ENCODE peak calls at places on chromosome 1, in six cellular contexts. One of them, this sample, is unnamed.

GRCh38 chr1:62682531-62682930 is 5.7 kb downstream of the DOCK7 start:
- DNase-seq in AG10803: peak; percentile 45
- DNase-seq in ELR: peak; percentile 56
- DNase-seq in ovary: no peak
- DNase-seq in activated effector memory CD4-positive, alpha-beta T cell treated with Interleukin-2 at 50 U/mL for 16 hours: no peak
- DNase-seq in astrocyte of the hippocampus: peak; percentile 46
- DNase-seq in this sample: no peak

GRCh38 chr1:223394242-223394641 is 1.0 kb downstream of the CCDC185 start:
- DNase-seq in activated effector memory CD4-positive, alpha-beta T cell treated with Interleukin-2 at 50 U/mL for 16 hours: no peak
- DNase-seq in ovary: no peak
- DNase-seq in AG10803: no peak
- DNase-seq in ELR: no peak
- DNase-seq in astrocyte of the hippocampus: no peak
- DNase-seq in this sample: no peak

GRCh38 chr1:234647758-234648157 is 37.8 kb upstream of the IRF2BP2 start:
- DNase-seq in ELR: peak; percentile 13
- DNase-seq in astrocyte of the hippocampus: peak; percentile 13
- DNase-seq in ovary: no peak
- DNase-seq in activated effector memory CD4-positive, alpha-beta T cell treated with Interleukin-2 at 50 U/mL for 16 hours: no peak
- DNase-seq in AG10803: no peak
- DNase-seq in this sample: no peak

GRCh38 chr1:219505886-219506285 is 107.0 kb downstream of the ZC3H11B start:
- DNase-seq in astrocyte of the hippocampus: peak; percentile 51
- DNase-seq in ELR: peak; percentile 36
- DNase-seq in ovary: no peak
- DNase-seq in AG10803: no peak
- DNase-seq in activated effector memory CD4-positive, alpha-beta T cell treated with Interleukin-2 at 50 U/mL for 16 hours: no peak
- DNase-seq in this sample: no peak

GRCh38 chr1:62420214-62420613 is 16.6 kb upstream of the USP1 start:
- DNase-seq in ELR: no peak
- DNase-seq in AG10803: no peak
- DNase-seq in astrocyte of the hippocampus: no peak
- DNase-seq in activated effector memory CD4-positive, alpha-beta T cell treated with Interleukin-2 at 50 U/mL for 16 hours: no peak
- DNase-seq in ovary: no peak
- DNase-seq in this sample: no peak

GRCh38 chr1:68276448-68276847 is 44.1 kb upstream of the WLS start:
- DNase-seq in ovary: no peak
- DNase-seq in AG10803: no peak
- DNase-seq in astrocyte of the hippocampus: no peak
- DNase-seq in ELR: no peak
- DNase-seq in activated effector memory CD4-positive, alpha-beta T cell treated with Interleukin-2 at 50 U/mL for 16 hours: no peak
- DNase-seq in this sample: no peak

GRCh38 chr1:119549719-119550141 is 42.7 kb downstream of the HSD3B1 start:
- DNase-seq in astrocyte of the hippocampus: peak; percentile 74
- DNase-seq in AG10803: peak; percentile 59
- DNase-seq in activated effector memory CD4-positive, alpha-beta T cell treated with Interleukin-2 at 50 U/mL for 16 hours: no peak
- DNase-seq in ovary: peak; percentile 47
- DNase-seq in ELR: peak; percentile 77
- DNase-seq in this sample: peak; percentile 25

GRCh38 chr1:43999455-43999854 is 8.1 kb downstream of the CCDC24 start:
- DNase-seq in ovary: no peak
- DNase-seq in activated effector memory CD4-positive, alpha-beta T cell treated with Interleukin-2 at 50 U/mL for 16 hours: no peak
- DNase-seq in ELR: no peak
- DNase-seq in AG10803: no peak
- DNase-seq in astrocyte of the hippocampus: no peak
- DNase-seq in this sample: no peak

GRCh38 chr1:11918779-11919519 is 7.3 kb downstream of the KIAA2013 start:
- DNase-seq in activated effector memory CD4-positive, alpha-beta T cell treated with Interleukin-2 at 50 U/mL for 16 hours: no peak
- DNase-seq in ovary: no peak
- DNase-seq in AG10803: peak; percentile 85
- DNase-seq in astrocyte of the hippocampus: peak; percentile 95
- DNase-seq in ELR: peak; percentile 84
- DNase-seq in this sample: peak; percentile 59

GRCh38 chr1:155013632-155014031 is 11.0 kb downstream of the ZBTB7B start:
- DNase-seq in activated effector memory CD4-positive, alpha-beta T cell treated with Interleukin-2 at 50 U/mL for 16 hours: peak; percentile 48
- DNase-seq in ELR: no peak
- DNase-seq in ovary: no peak
- DNase-seq in AG10803: no peak
- DNase-seq in astrocyte of the hippocampus: no peak
- DNase-seq in this sample: no peak

GRCh38 chr1:212302745-212303383 is 17.7 kb downstream of the PPP2R5A start:
- DNase-seq in AG10803: peak; percentile 75
- DNase-seq in ovary: no peak
- DNase-seq in ELR: peak; percentile 16
- DNase-seq in astrocyte of the hippocampus: peak; percentile 35
- DNase-seq in activated effector memory CD4-positive, alpha-beta T cell treated with Interleukin-2 at 50 U/mL for 16 hours: no peak
- DNase-seq in this sample: no peak

GRCh38 chr1:200659269-200659668 is 10.4 kb downstream of the DDX59 start:
- DNase-seq in ELR: peak; percentile 77
- DNase-seq in ovary: no peak
- DNase-seq in activated effector memory CD4-positive, alpha-beta T cell treated with Interleukin-2 at 50 U/mL for 16 hours: no peak
- DNase-seq in astrocyte of the hippocampus: peak; percentile 70
- DNase-seq in AG10803: peak; percentile 51
- DNase-seq in this sample: no peak

This sample was measured in NCI-H2107.